ENCODE peak calls at places on chromosomes 5 and 9, in seven cellular contexts. Q, C, O, N, J, H and I are unnamed samples.

GRCh38 chr9:124122813-124123462 is 111.4 kb downstream of the LHX2 start:
- ATAC-seq in C (no peak), J (no peak), O (no peak), H (peak), Q (no peak), N (no peak), I (no peak)

GRCh38 chr9:126093771-126094170 is 232.9 kb upstream of the MVB12B start:
- ATAC-seq in O (no peak), Q (no peak), H (no peak), J (no peak), N (no peak), C (no peak), I (no peak)

GRCh38 chr9:13395086-13395485 is 115.6 kb upstream of the MPDZ start:
- ATAC-seq in N (no peak), O (no peak), C (no peak), J (peak), H (no peak), Q (no peak), I (no peak)

GRCh38 chr5:17228833-17229291 is 11.4 kb downstream of the BASP1 start:
- ATAC-seq in H (peak), N (no peak), J (no peak), O (no peak), C (no peak), Q (no peak), I (no peak)

GRCh38 chr5:28448791-28449190 is 1410.4 kb upstream of the CDH9 start:
- ATAC-seq in H (no peak), J (no peak), C (no peak), N (no peak), O (no peak), Q (no peak), I (no peak)

GRCh38 chr9:91803970-91804752 is 145.9 kb downstream of the ROR2 start:
- ATAC-seq in O (no peak), C (no peak), N (no peak), J (no peak), H (no peak), Q (no peak), I (no peak)

GRCh38 chr9:86135374-86135773 is 36.0 kb upstream of the GOLM1 start:
- ATAC-seq in N (no peak), C (no peak), Q (no peak), J (no peak), H (no peak), O (no peak), I (no peak)

GRCh38 chr5:113601423-113601822 is 87.9 kb downstream of the YTHDC2 start:
- ATAC-seq in N (no peak), J (no peak), H (no peak), Q (no peak), O (no peak), C (no peak), I (no peak)